ENCODE peak calls at places on chromosomes 7 and 10, in five cellular contexts. E is vagina; N is amniotic epithelial cell; H is stimulated activated CD8-positive, alpha-beta memory T cell treated with anti-CD3 and anti-CD28 coated beads, Interleukin-4, amount 100 ng/mL, for 48 hours; D is stimulated activated naive CD4-positive, alpha-beta T cell. U is an unnamed sample.

GRCh38 chr10:103708627-103709288 is 146.6 kb downstream of the SH3PXD2A start:
- DNase-seq in D (no peak), E (no peak), N (no peak), H (no peak), U (no peak)

GRCh38 chr10:31134303-31134928 is 102.8 kb upstream of the ZNF438 start:
- DNase-seq in N (peak; percentile 93), D (no peak), H (peak; percentile 45), E (peak; percentile 74), U (no peak)

GRCh38 chr7:37112882-37113281 is 335.8 kb downstream of the ELMO1 start:
- DNase-seq in H (no peak), N (no peak), E (no peak), D (no peak), U (no peak)

GRCh38 chr7:87875151-87876039 is 765 bp downstream of the SLC25A40 start:
- DNase-seq in H (no peak), N (no peak), D (no peak), E (no peak), U (peak; percentile 77)

GRCh38 chr10:80537086-80537704 is 507 bp upstream of the SH2D4B start:
- DNase-seq in E (peak; percentile 52), N (no peak), D (no peak), H (no peak), U (no peak)

GRCh38 chr10:13037832-13038231 is 36.3 kb upstream of the CCDC3 start:
- DNase-seq in D (no peak), N (no peak), H (no peak), E (no peak), U (no peak)

GRCh38 chr10:71799112-71799511 is 25.8 kb upstream of the VSIR start:
- DNase-seq in E (no peak), H (no peak), N (no peak), D (no peak), U (peak; percentile 28)

GRCh38 chr7:42226354-42226941 is 10.6 kb downstream of the GLI3 start:
- DNase-seq in D (no peak), E (no peak), N (peak; percentile 38), H (no peak), U (no peak)

GRCh38 chr10:113648478-113648877 is 15.4 kb downstream of the NRAP start:
- DNase-seq in H (no peak), D (no peak), N (no peak), E (no peak), U (no peak)

GRCh38 chr10:35707642-35708425 is 65.7 kb upstream of the FZD8 start:
- DNase-seq in N (peak; percentile 58), E (no peak), H (no peak), D (no peak), U (no peak)

GRCh38 chr10:116444527-116445142 is 17.0 kb downstream of the PNLIPRP3 start:
- DNase-seq in H (peak; percentile 28), N (peak; percentile 27), D (no peak), E (no peak), U (no peak)

GRCh38 chr10:72013202-72013945 is 49.2 kb downstream of the CHST3 start:
- DNase-seq in D (no peak), N (no peak), H (no peak), E (no peak), U (no peak)

GRCh38 chr7:70728873-70729552 is 402.9 kb upstream of the GALNT17 start:
- DNase-seq in D (no peak), H (no peak), E (no peak), N (peak; percentile 20), U (no peak)

GRCh38 chr7:151804756-151805503 is 72.0 kb downstream of the PRKAG2 start:
- DNase-seq in E (no peak), N (no peak), H (no peak), D (no peak), U (peak; percentile 52)

GRCh38 chr7:21967500-21968099 is 21.9 kb upstream of the CDCA7L start:
- DNase-seq in H (peak; percentile 26), N (no peak), E (no peak), D (peak; percentile 32), U (no peak)

GRCh38 chr10:75616874-75617478 is 185.6 kb downstream of the LRMDA start:
- DNase-seq in D (no peak), H (no peak), N (no peak), E (no peak), U (no peak)

GRCh38 chr7:88259656-88260380 is 40.0 kb upstream of the SRI start:
- DNase-seq in D (no peak), N (no peak), H (no peak), E (no peak), U (no peak)

GRCh38 chr10:97188234-97188847 is 2.6 kb upstream of the SLIT1 start:
- DNase-seq in D (no peak), H (no peak), N (no peak), E (no peak), U (peak; percentile 12)

U was measured in aorta.